ENCODE peak calls at places on chromosomes 7 and 10, in six cellular contexts. X is myocyte, M is heart right ventricle, T is Caco-2, V is NCI-H1092, H is NCI-H345. U is an unnamed sample.

GRCh38 chr7:97871659-97872024 is 566 bp downstream of the ASNS start:
- DNase-seq in X (peak), M (peak), T (peak), V (no peak), H (peak), U (no peak)

GRCh38 chr7:146411975-146412374 is 295.4 kb downstream of the CNTNAP2 start:
- DNase-seq in X (no peak), M (no peak), T (no peak), V (no peak), H (no peak), U (no peak)

GRCh38 chr7:96088579-96088978 is 233.3 kb downstream of the SLC25A13 start:
- DNase-seq in X (no peak), M (no peak), T (no peak), V (no peak), H (no peak), U (no peak)

GRCh38 chr10:79268100-79268670 is 79.1 kb upstream of the PPIF start:
- DNase-seq in X (peak), M (no peak), T (no peak), V (no peak), H (no peak), U (no peak)

GRCh38 chr10:97196213-97197029 is 10.7 kb upstream of the SLIT1 start:
- DNase-seq in X (peak), M (peak), T (peak), V (peak), H (peak), U (peak)

GRCh38 chr10:63264852-63265617 is 131.9 kb downstream of the NRBF2 start:
- DNase-seq in X (peak), M (peak), T (no peak), V (no peak), H (no peak), U (peak)

GRCh38 chr10:73376679-73377078 is 18.0 kb upstream of the CFAP70 start:
- DNase-seq in X (no peak), M (no peak), T (no peak), V (no peak), H (no peak), U (no peak)

GRCh38 chr7:1301812-1302310 is 69.2 kb downstream of the UNCX start:
- DNase-seq in X (no peak), M (no peak), T (no peak), V (no peak), H (no peak), U (no peak)

GRCh38 chr7:126979722-126980121 is 273.0 kb downstream of the GRM8 start:
- DNase-seq in X (no peak), M (no peak), T (no peak), V (no peak), H (no peak), U (no peak)

GRCh38 chr10:113199459-113199858 is 249.4 kb downstream of the TCF7L2 start:
- DNase-seq in X (peak), M (no peak), T (no peak), V (no peak), H (no peak), U (no peak)

GRCh38 chr7:91135703-91136102 is 128.5 kb upstream of the FZD1 start:
- DNase-seq in X (no peak), M (no peak), T (no peak), V (no peak), H (no peak), U (no peak)

GRCh38 chr10:79023489-79024162 is 45.1 kb upstream of the ZMIZ1 start:
- DNase-seq in X (no peak), M (peak), T (peak), V (no peak), H (no peak), U (no peak)

GRCh38 chr10:132432176-132432540 is 35.2 kb downstream of the PWWP2B start:
- DNase-seq in X (no peak), M (no peak), T (no peak), V (no peak), H (no peak), U (no peak)

GRCh38 chr10:83935337-83935736 is 204.0 kb upstream of the GHITM start:
- DNase-seq in X (no peak), M (no peak), T (no peak), V (no peak), H (no peak), U (no peak)

GRCh38 chr7:17058568-17058967 is 176.8 kb upstream of the AGR3 start:
- DNase-seq in X (peak), M (no peak), T (no peak), V (no peak), H (no peak), U (no peak)

GRCh38 chr10:131824371-131825149 is 76.2 kb upstream of the PPP2R2D start:
- DNase-seq in X (no peak), M (no peak), T (peak), V (no peak), H (no peak), U (peak)

GRCh38 chr7:159143780-159144755 is 599 bp downstream of the VIPR2 start:
- DNase-seq in X (no peak), M (peak), T (no peak), V (no peak), H (peak), U (peak)

GRCh38 chr7:28165971-28166955 is 14.3 kb downstream of the JAZF1 start:
- DNase-seq in X (peak), M (no peak), T (no peak), V (no peak), H (no peak), U (no peak)

GRCh38 chr7:137715101-137715500 is 131.7 kb downstream of the DGKI start:
- DNase-seq in X (no peak), M (no peak), T (no peak), V (no peak), H (no peak), U (no peak)

GRCh38 chr10:97891497-97892167 is 42.0 kb downstream of the GOLGA7B start:
- DNase-seq in X (no peak), M (no peak), T (no peak), V (no peak), H (peak), U (no peak)

GRCh38 chr7:158782638-158783490 is 46.4 kb downstream of the ESYT2 start:
- DNase-seq in X (peak), M (peak), T (peak), V (no peak), H (peak), U (no peak)

GRCh38 chr7:40881405-40881926 is 746.7 kb downstream of the SUGCT start:
- DNase-seq in X (no peak), M (no peak), T (no peak), V (no peak), H (no peak), U (no peak)

GRCh38 chr10:125000366-125001312 is 58.7 kb downstream of the ZRANB1 start:
- DNase-seq in X (no peak), M (peak), T (peak), V (no peak), H (no peak), U (peak)

GRCh38 chr10:11473128-11473760 is 138.2 kb downstream of the USP6NL start:
- DNase-seq in X (no peak), M (no peak), T (no peak), V (no peak), H (no peak), U (no peak)

GRCh38 chr7:111499027-111499426 is 63.3 kb downstream of the IMMP2L start:
- DNase-seq in X (peak), M (no peak), T (no peak), V (no peak), H (no peak), U (no peak)

GRCh38 chr7:537911-538634 is 18.4 kb upstream of the PDGFA start:
- DNase-seq in X (peak), M (peak), T (peak), V (no peak), H (no peak), U (no peak)